ENCODE peak calls at places on chromosomes 1 and 21, in five cellular contexts. One of them, this sample, is unnamed.

GRCh38 chr1:155166373-155167165 is 6.5 kb downstream of the KRTCAP2 start:
- DNase-seq in foreskin fibroblast: peak; percentile 55
- DNase-seq in type B pancreatic cell: no peak
- DNase-seq in GM13976: peak; percentile 28
- DNase-seq in brain microvascular endothelial cell: no peak
- DNase-seq in this sample: no peak

GRCh38 chr1:199821029-199821779 is 206.3 kb upstream of the NR5A2 start:
- DNase-seq in foreskin fibroblast: no peak
- DNase-seq in type B pancreatic cell: no peak
- DNase-seq in brain microvascular endothelial cell: no peak
- DNase-seq in GM13976: no peak
- DNase-seq in this sample: no peak

GRCh38 chr1:23947366-23947765 is 12.3 kb upstream of the PNRC2 start:
- DNase-seq in brain microvascular endothelial cell: no peak
- DNase-seq in type B pancreatic cell: no peak
- DNase-seq in GM13976: no peak
- DNase-seq in foreskin fibroblast: no peak
- DNase-seq in this sample: no peak

GRCh38 chr1:151837841-151838490 is 1.7 kb downstream of the C2CD4D start:
- DNase-seq in GM13976: peak; percentile 76
- DNase-seq in foreskin fibroblast: peak; percentile 59
- DNase-seq in type B pancreatic cell: no peak
- DNase-seq in brain microvascular endothelial cell: no peak
- DNase-seq in this sample: peak; percentile 59

GRCh38 chr21:16837319-16837718 is 675.5 kb upstream of the CXADR start:
- DNase-seq in type B pancreatic cell: no peak
- DNase-seq in brain microvascular endothelial cell: no peak
- DNase-seq in foreskin fibroblast: peak; percentile 47
- DNase-seq in GM13976: no peak
- DNase-seq in this sample: no peak

GRCh38 chr1:219542828-219543518 is 69.9 kb downstream of the ZC3H11B start:
- DNase-seq in type B pancreatic cell: no peak
- DNase-seq in GM13976: no peak
- DNase-seq in foreskin fibroblast: peak; percentile 70
- DNase-seq in brain microvascular endothelial cell: peak; percentile 85
- DNase-seq in this sample: no peak

GRCh38 chr21:41664881-41665765 is 101.7 kb downstream of the RIPK4 start:
- DNase-seq in brain microvascular endothelial cell: peak; percentile 68
- DNase-seq in type B pancreatic cell: no peak
- DNase-seq in GM13976: no peak
- DNase-seq in foreskin fibroblast: peak; percentile 71
- DNase-seq in this sample: no peak

GRCh38 chr21:36709030-36709867 is 10.3 kb downstream of the SIM2 start:
- DNase-seq in GM13976: peak; percentile 45
- DNase-seq in foreskin fibroblast: no peak
- DNase-seq in brain microvascular endothelial cell: no peak
- DNase-seq in type B pancreatic cell: peak; percentile 67
- DNase-seq in this sample: no peak

GRCh38 chr1:204438628-204439027 is 27.0 kb upstream of the PPP1R15B start:
- DNase-seq in type B pancreatic cell: no peak
- DNase-seq in foreskin fibroblast: peak; percentile 96
- DNase-seq in brain microvascular endothelial cell: peak; percentile 94
- DNase-seq in GM13976: no peak
- DNase-seq in this sample: peak; percentile 33

GRCh38 chr1:219422811-219423598 is 189.9 kb downstream of the ZC3H11B start:
- DNase-seq in foreskin fibroblast: peak; percentile 71
- DNase-seq in GM13976: peak; percentile 11
- DNase-seq in brain microvascular endothelial cell: peak; percentile 61
- DNase-seq in type B pancreatic cell: no peak
- DNase-seq in this sample: no peak

GRCh38 chr1:25148673-25149300 is 83.5 kb downstream of the SYF2 start:
- DNase-seq in GM13976: peak; percentile 55
- DNase-seq in brain microvascular endothelial cell: peak; percentile 9
- DNase-seq in type B pancreatic cell: no peak
- DNase-seq in foreskin fibroblast: no peak
- DNase-seq in this sample: peak; percentile 56

GRCh38 chr21:21003701-21004100 is 5.5 kb downstream of the NCAM2 start:
- DNase-seq in brain microvascular endothelial cell: peak; percentile 12
- DNase-seq in GM13976: no peak
- DNase-seq in type B pancreatic cell: no peak
- DNase-seq in foreskin fibroblast: peak; percentile 32
- DNase-seq in this sample: no peak

GRCh38 chr1:204432708-204433107 is 21.1 kb upstream of the PPP1R15B start:
- DNase-seq in type B pancreatic cell: no peak
- DNase-seq in GM13976: no peak
- DNase-seq in brain microvascular endothelial cell: no peak
- DNase-seq in foreskin fibroblast: no peak
- DNase-seq in this sample: no peak

GRCh38 chr1:6125366-6125765 is 54.8 kb downstream of the CHD5 start:
- DNase-seq in GM13976: no peak
- DNase-seq in type B pancreatic cell: no peak
- DNase-seq in brain microvascular endothelial cell: no peak
- DNase-seq in foreskin fibroblast: no peak
- DNase-seq in this sample: no peak

GRCh38 chr1:153352523-153352922 is 3.9 kb upstream of the PGLYRP4 start:
- DNase-seq in foreskin fibroblast: peak; percentile 84
- DNase-seq in GM13976: peak; percentile 78
- DNase-seq in brain microvascular endothelial cell: peak; percentile 58
- DNase-seq in type B pancreatic cell: peak; percentile 77
- DNase-seq in this sample: peak; percentile 77

GRCh38 chr21:45295576-45296365 is 8.1 kb upstream of the POFUT2 start:
- DNase-seq in brain microvascular endothelial cell: peak; percentile 75
- DNase-seq in foreskin fibroblast: peak; percentile 88
- DNase-seq in type B pancreatic cell: peak; percentile 59
- DNase-seq in GM13976: no peak
- DNase-seq in this sample: no peak

GRCh38 chr21:32007461-32007860 is 134.6 kb downstream of the HUNK start:
- DNase-seq in type B pancreatic cell: no peak
- DNase-seq in foreskin fibroblast: peak; percentile 78
- DNase-seq in brain microvascular endothelial cell: peak; percentile 20
- DNase-seq in GM13976: no peak
- DNase-seq in this sample: no peak

GRCh38 chr1:151661728-151662127 is 49.9 kb downstream of the SNX27 start:
- DNase-seq in type B pancreatic cell: no peak
- DNase-seq in GM13976: no peak
- DNase-seq in foreskin fibroblast: no peak
- DNase-seq in brain microvascular endothelial cell: no peak
- DNase-seq in this sample: no peak

GRCh38 chr1:53378061-53378460 is 50.2 kb upstream of the LRP8 start:
- DNase-seq in brain microvascular endothelial cell: no peak
- DNase-seq in foreskin fibroblast: no peak
- DNase-seq in type B pancreatic cell: peak; percentile 36
- DNase-seq in GM13976: no peak
- DNase-seq in this sample: no peak

GRCh38 chr1:15046487-15047165 is 106.9 kb upstream of the TMEM51 start:
- DNase-seq in brain microvascular endothelial cell: peak; percentile 57
- DNase-seq in GM13976: peak; percentile 86
- DNase-seq in type B pancreatic cell: peak; percentile 83
- DNase-seq in foreskin fibroblast: peak; percentile 90
- DNase-seq in this sample: peak; percentile 70

GRCh38 chr1:75131593-75132420 is 2.4 kb upstream of the LHX8 start:
- DNase-seq in brain microvascular endothelial cell: no peak
- DNase-seq in GM13976: peak; percentile 12
- DNase-seq in foreskin fibroblast: no peak
- DNase-seq in type B pancreatic cell: no peak
- DNase-seq in this sample: no peak

GRCh38 chr1:114719424-114719787 is 2.8 kb upstream of the NRAS start:
- DNase-seq in GM13976: no peak
- DNase-seq in brain microvascular endothelial cell: peak; percentile 51
- DNase-seq in type B pancreatic cell: no peak
- DNase-seq in foreskin fibroblast: peak; percentile 19
- DNase-seq in this sample: no peak

DNA sequence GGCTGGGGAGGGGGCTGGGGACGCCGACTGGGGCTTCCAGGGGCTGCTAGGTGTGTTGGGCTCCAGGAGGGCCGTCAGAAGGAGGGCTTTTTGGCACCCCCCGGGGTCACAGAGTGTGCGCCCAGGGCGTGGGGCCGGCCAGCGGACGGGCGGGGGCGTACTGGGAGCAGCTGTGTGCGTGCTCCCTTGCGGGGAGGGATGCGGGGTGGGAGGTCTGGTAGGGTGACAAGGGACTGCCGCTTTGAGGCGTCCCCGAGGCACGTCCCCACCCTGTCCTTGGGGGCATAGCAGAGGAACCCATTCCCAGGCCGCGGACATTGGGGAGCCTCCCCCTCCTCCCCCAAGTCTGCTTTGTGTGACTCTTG is 1.1 kb downstream of the FOXO6 start:
- DNase-seq in GM13976: no peak
- DNase-seq in brain microvascular endothelial cell: no peak
- DNase-seq in foreskin fibroblast: no peak
- DNase-seq in type B pancreatic cell: no peak
- DNase-seq in this sample: no peak
- TF ChIP-seq CTCF in GM13976: no peak
- TF ChIP-seq CTCF in brain microvascular endothelial cell: no peak
- TF ChIP-seq CTCF in foreskin fibroblast: no peak
- TF ChIP-seq CTCF in type B pancreatic cell: no peak
- TF ChIP-seq CTCF in this sample: no peak

GRCh38 chr1:235093013-235093618 is 35.5 kb downstream of the TOMM20 start:
- DNase-seq in GM13976: peak; percentile 49
- DNase-seq in brain microvascular endothelial cell: peak; percentile 68
- DNase-seq in foreskin fibroblast: peak; percentile 73
- DNase-seq in type B pancreatic cell: no peak
- DNase-seq in this sample: no peak

GRCh38 chr1:235088440-235088839 is 40.2 kb downstream of the TOMM20 start:
- DNase-seq in foreskin fibroblast: no peak
- DNase-seq in GM13976: no peak
- DNase-seq in brain microvascular endothelial cell: no peak
- DNase-seq in type B pancreatic cell: no peak
- DNase-seq in this sample: no peak

GRCh38 chr1:235087906-235088305 is 40.7 kb downstream of the TOMM20 start:
- DNase-seq in GM13976: no peak
- DNase-seq in brain microvascular endothelial cell: no peak
- DNase-seq in foreskin fibroblast: no peak
- DNase-seq in type B pancreatic cell: no peak
- DNase-seq in this sample: no peak

GRCh38 chr1:235088907-235089306 is 39.7 kb downstream of the TOMM20 start:
- DNase-seq in brain microvascular endothelial cell: no peak
- DNase-seq in foreskin fibroblast: no peak
- DNase-seq in GM13976: no peak
- DNase-seq in type B pancreatic cell: no peak
- DNase-seq in this sample: no peak

DNA sequence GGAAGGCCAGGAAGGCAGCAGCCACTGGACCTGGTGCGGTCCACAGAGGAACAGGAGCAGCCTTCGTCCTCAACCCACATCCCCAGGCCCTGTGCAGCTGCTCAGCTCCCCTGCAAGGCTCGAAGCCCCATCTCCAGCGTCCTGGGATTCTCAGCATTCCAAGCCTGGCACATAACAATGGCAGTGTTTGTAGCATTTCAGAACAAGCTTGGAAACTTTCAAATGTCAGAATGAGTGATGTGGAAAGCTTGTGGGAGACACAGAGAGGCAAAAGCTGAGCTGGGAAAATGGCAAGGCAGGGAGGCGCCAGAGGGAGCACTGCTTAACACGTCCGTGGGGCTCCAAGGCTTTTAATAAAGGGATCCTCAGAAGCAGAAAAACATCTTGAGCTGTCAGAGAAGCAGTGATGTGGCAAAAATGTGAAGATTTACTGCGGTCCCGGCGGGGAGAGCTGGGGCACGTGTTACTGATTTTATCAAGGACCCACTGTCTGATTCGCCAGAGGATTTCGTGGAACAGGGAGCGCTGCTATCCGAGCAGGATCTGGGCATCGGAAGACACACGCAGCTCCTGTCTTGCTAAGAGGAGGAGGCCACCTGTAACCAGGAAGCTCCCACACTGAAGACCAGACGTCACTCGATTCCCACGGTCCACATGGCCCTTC is 38.1 kb downstream of the TOMM20 start:
- DNase-seq in foreskin fibroblast: no peak
- DNase-seq in brain microvascular endothelial cell: no peak
- DNase-seq in type B pancreatic cell: no peak
- DNase-seq in GM13976: no peak
- DNase-seq in this sample: no peak
- TF ChIP-seq CTCF in foreskin fibroblast: no peak
- TF ChIP-seq CTCF in brain microvascular endothelial cell: peak; percentile 33
- TF ChIP-seq CTCF in type B pancreatic cell: no peak
- TF ChIP-seq CTCF in GM13976: no peak
- TF ChIP-seq CTCF in this sample: no peak

GRCh38 chr1:118984086-118984989 is 3.8 kb downstream of the TBX15 start:
- DNase-seq in foreskin fibroblast: peak; percentile 69
- DNase-seq in brain microvascular endothelial cell: peak; percentile 72
- DNase-seq in GM13976: peak; percentile 36
- DNase-seq in type B pancreatic cell: no peak
- DNase-seq in this sample: no peak
- TF ChIP-seq CTCF in foreskin fibroblast: peak; percentile 1
- TF ChIP-seq CTCF in brain microvascular endothelial cell: no peak
- TF ChIP-seq CTCF in GM13976: no peak
- TF ChIP-seq CTCF in type B pancreatic cell: no peak
- TF ChIP-seq CTCF in this sample: no peak

DNA sequence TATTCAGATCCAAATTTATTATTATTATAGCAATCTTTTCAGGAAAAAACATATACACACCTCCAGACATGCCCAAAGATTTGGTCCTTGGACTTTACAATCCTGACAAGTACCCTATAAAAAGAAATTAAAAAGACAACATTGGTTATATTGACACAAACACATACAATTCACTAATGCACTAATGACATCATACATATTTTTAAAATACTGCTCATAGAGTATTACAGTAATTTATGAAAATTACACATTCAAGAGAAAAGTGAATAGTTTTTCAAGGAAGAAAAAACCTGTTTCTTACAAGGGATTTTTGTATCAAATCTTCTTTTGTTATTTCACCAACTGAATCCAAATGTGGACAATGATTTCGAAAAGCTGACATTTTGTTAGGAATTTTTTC is 18.3 kb downstream of the USP33 start:
- DNase-seq in GM13976: no peak
- DNase-seq in brain microvascular endothelial cell: no peak
- DNase-seq in type B pancreatic cell: no peak
- DNase-seq in foreskin fibroblast: no peak
- DNase-seq in this sample: no peak
- TF ChIP-seq CTCF in GM13976: no peak
- TF ChIP-seq CTCF in brain microvascular endothelial cell: no peak
- TF ChIP-seq CTCF in type B pancreatic cell: no peak
- TF ChIP-seq CTCF in foreskin fibroblast: no peak
- TF ChIP-seq CTCF in this sample: no peak

DNA sequence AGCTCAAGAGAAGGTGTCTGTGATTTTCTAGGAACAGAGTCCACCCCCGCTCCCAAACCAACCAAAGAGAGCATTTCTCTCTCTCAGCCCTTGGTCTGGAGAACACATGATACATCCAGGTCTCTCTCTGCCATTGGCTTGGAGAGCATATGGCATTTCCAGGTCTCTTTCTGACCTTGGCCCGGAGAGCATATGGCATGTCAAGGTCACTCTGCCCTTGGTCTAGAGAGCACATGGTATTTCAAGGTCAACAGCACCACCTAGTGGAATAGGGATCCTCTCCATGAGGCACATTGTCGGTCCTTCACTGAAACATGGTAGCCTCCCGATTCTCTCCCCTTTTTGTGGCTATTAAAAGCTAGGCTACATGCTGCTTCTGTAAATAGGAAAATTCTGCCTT is 437.7 kb upstream of the OLFM3 start:
- DNase-seq in type B pancreatic cell: no peak
- DNase-seq in foreskin fibroblast: peak; percentile 0
- DNase-seq in GM13976: peak; percentile 21
- DNase-seq in brain microvascular endothelial cell: no peak
- DNase-seq in this sample: peak; percentile 11
- TF ChIP-seq CTCF in type B pancreatic cell: peak; percentile 75
- TF ChIP-seq CTCF in foreskin fibroblast: no peak
- TF ChIP-seq CTCF in GM13976: no peak
- TF ChIP-seq CTCF in brain microvascular endothelial cell: peak; percentile 45
- TF ChIP-seq CTCF in this sample: peak; percentile 43